ENCODE peak calls at places on chromosome 1, in four cellular contexts. One of them, this sample, is unnamed.

GRCh38 chr1:67760030-67760821 is 73.0 kb downstream of the GNG12 start:
- DNase-seq in AG10803: peak
- DNase-seq in HTR-8/SVneo: peak
- DNase-seq in thyroid gland: peak
- DNase-seq in this sample: peak

GRCh38 chr1:170698711-170699275 is 34.9 kb downstream of the PRRX1 start:
- DNase-seq in thyroid gland: no peak
- DNase-seq in AG10803: peak
- DNase-seq in HTR-8/SVneo: no peak
- DNase-seq in this sample: no peak

GRCh38 chr1:73180661-73181540 is 898.6 kb upstream of the NEGR1 start:
- DNase-seq in HTR-8/SVneo: no peak
- DNase-seq in AG10803: no peak
- DNase-seq in thyroid gland: no peak
- DNase-seq in this sample: no peak

GRCh38 chr1:160637821-160638539 is 8.9 kb downstream of the SLAMF1 start:
- DNase-seq in HTR-8/SVneo: peak
- DNase-seq in thyroid gland: no peak
- DNase-seq in AG10803: no peak
- DNase-seq in this sample: no peak

GRCh38 chr1:103900005-103900404 is 150.3 kb downstream of the AMY1C start:
- DNase-seq in thyroid gland: no peak
- DNase-seq in AG10803: no peak
- DNase-seq in HTR-8/SVneo: no peak
- DNase-seq in this sample: no peak

GRCh38 chr1:190474587-190475305 is 2.9 kb downstream of the BRINP3 start:
- DNase-seq in AG10803: no peak
- DNase-seq in HTR-8/SVneo: no peak
- DNase-seq in thyroid gland: no peak
- DNase-seq in this sample: no peak

GRCh38 chr1:228158690-228159665 is 6.6 kb upstream of the IBA57 start:
- DNase-seq in HTR-8/SVneo: no peak
- DNase-seq in AG10803: no peak
- DNase-seq in thyroid gland: no peak
- DNase-seq in this sample: no peak

GRCh38 chr1:111222308-111223125 is 5.0 kb upstream of the CHI3L2 start:
- DNase-seq in HTR-8/SVneo: peak
- DNase-seq in AG10803: peak
- DNase-seq in thyroid gland: peak
- DNase-seq in this sample: no peak

GRCh38 chr1:5456090-5456789 is 536.0 kb downstream of the NPHP4 start:
- DNase-seq in HTR-8/SVneo: no peak
- DNase-seq in thyroid gland: no peak
- DNase-seq in AG10803: no peak
- DNase-seq in this sample: no peak

GRCh38 chr1:56821462-56821797 is 2.2 kb upstream of the FYB2 start:
- DNase-seq in AG10803: no peak
- DNase-seq in HTR-8/SVneo: no peak
- DNase-seq in thyroid gland: no peak
- DNase-seq in this sample: no peak

GRCh38 chr1:32337855-32338636 is 2.0 kb upstream of the MARCKSL1 start:
- DNase-seq in thyroid gland: no peak
- DNase-seq in AG10803: no peak
- DNase-seq in HTR-8/SVneo: no peak
- DNase-seq in this sample: no peak

GRCh38 chr1:72037745-72038343 is 244.5 kb downstream of the NEGR1 start:
- DNase-seq in thyroid gland: peak
- DNase-seq in AG10803: peak
- DNase-seq in HTR-8/SVneo: no peak
- DNase-seq in this sample: no peak

GRCh38 chr1:7555391-7556185 is 215.5 kb upstream of the VAMP3 start:
- DNase-seq in thyroid gland: no peak
- DNase-seq in HTR-8/SVneo: no peak
- DNase-seq in AG10803: no peak
- DNase-seq in this sample: no peak